ENCODE peak calls at places on chromosomes 2 and 18, in seven cellular contexts. V, I, M, O, R, J and B are unnamed samples.
A peak's percentile ranks its signal among the peaks of the same experiment; 100 is the strongest.

GRCh38 chr2:119255760-119256573 is 32.3 kb downstream of the STEAP3 start:
- DNase-seq in V (peak; percentile 69), I (no peak), M (no peak), O (no peak), R (no peak), J (peak; percentile 75), B (no peak)

GRCh38 chr18:60044290-60045006 is 144.7 kb downstream of the PMAIP1 start:
- DNase-seq in V (peak; percentile 29), I (no peak), M (no peak), O (no peak), R (no peak), J (peak; percentile 51), B (no peak)

GRCh38 chr18:74255022-74255658 is 36.6 kb downstream of the CYB5A start:
- DNase-seq in V (no peak), I (no peak), M (no peak), O (no peak), R (peak; percentile 81), J (no peak), B (no peak)

GRCh38 chr2:170029551-170029950 is 148.4 kb upstream of the MYO3B start:
- DNase-seq in V (no peak), I (no peak), M (no peak), O (no peak), R (no peak), J (no peak), B (no peak)

GRCh38 chr18:72541871-72542690 is 2.1 kb downstream of the CBLN2 start:
- DNase-seq in V (no peak), I (no peak), M (no peak), O (no peak), R (no peak), J (peak; percentile 53), B (no peak)

GRCh38 chr2:43276962-43277383 is 50.6 kb upstream of the ZFP36L2 start:
- DNase-seq in V (no peak), I (no peak), M (no peak), O (no peak), R (peak; percentile 70), J (no peak), B (no peak)

GRCh38 chr2:36416370-36417165 is 61.0 kb downstream of the CRIM1 start:
- DNase-seq in V (no peak), I (no peak), M (no peak), O (no peak), R (no peak), J (no peak), B (no peak)

GRCh38 chr18:71431689-71432088 is 1112.5 kb downstream of the CBLN2 start:
- DNase-seq in V (no peak), I (no peak), M (no peak), O (no peak), R (no peak), J (no peak), B (no peak)

GRCh38 chr2:147998203-147998602 is 22.3 kb downstream of the ORC4 start:
- DNase-seq in V (no peak), I (no peak), M (no peak), O (no peak), R (no peak), J (no peak), B (no peak)

GRCh38 chr2:158043181-158043948 is 58.3 kb upstream of the UPP2 start:
- DNase-seq in V (no peak), I (no peak), M (no peak), O (no peak), R (no peak), J (peak; percentile 70), B (no peak)

GRCh38 chr2:222912117-222912516 is 51.3 kb downstream of the ACSL3 start:
- DNase-seq in V (no peak), I (no peak), M (no peak), O (no peak), R (no peak), J (peak; percentile 41), B (no peak)

GRCh38 chr2:206875701-206876100 is 63.6 kb upstream of the CPO start:
- DNase-seq in V (no peak), I (no peak), M (no peak), O (no peak), R (no peak), J (no peak), B (no peak)

GRCh38 chr18:55981712-55982475 is 393.9 kb upstream of the TCF4 start:
- DNase-seq in V (no peak), I (no peak), M (no peak), O (no peak), R (no peak), J (no peak), B (no peak)

GRCh38 chr2:66575625-66576371 is 140.9 kb downstream of the MEIS1 start:
- DNase-seq in V (no peak), I (no peak), M (peak; percentile 67), O (no peak), R (peak; percentile 89), J (peak; percentile 83), B (no peak)

GRCh38 chr2:199946836-199947235 is 8.5 kb downstream of the TYW5 start:
- DNase-seq in V (no peak), I (no peak), M (no peak), O (no peak), R (no peak), J (no peak), B (no peak)

DNA sequence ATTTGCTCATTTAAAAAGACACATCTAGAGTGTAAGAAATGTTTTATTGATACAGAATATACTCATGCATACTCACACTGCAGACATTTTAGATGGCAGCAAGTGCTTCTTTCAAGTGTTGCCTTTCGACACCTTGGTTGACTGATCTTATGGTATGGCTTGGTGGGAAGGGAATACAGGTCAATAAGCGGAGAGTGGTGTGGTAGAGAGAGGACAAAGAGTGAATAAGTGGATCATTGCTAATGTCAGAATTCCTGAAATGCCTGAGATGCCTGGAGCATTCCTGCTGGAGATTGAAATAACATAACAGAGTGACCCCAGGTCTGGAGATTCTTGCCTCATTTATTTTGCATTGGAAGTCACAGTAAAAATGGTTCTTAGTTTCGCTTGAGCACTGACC is 76.7 kb downstream of the RND3 start:
- DNase-seq in V (peak; percentile 35), I (no peak), M (no peak), O (no peak), R (no peak), J (no peak), B (no peak)
- H3K27ac ChIP-seq in V (no peak overlapping the region), I (no peak overlapping the region), M (no peak overlapping the region), O (no peak overlapping the region), R (no peak overlapping the region), J (no peak overlapping the region), B (no peak overlapping the region)

DNA sequence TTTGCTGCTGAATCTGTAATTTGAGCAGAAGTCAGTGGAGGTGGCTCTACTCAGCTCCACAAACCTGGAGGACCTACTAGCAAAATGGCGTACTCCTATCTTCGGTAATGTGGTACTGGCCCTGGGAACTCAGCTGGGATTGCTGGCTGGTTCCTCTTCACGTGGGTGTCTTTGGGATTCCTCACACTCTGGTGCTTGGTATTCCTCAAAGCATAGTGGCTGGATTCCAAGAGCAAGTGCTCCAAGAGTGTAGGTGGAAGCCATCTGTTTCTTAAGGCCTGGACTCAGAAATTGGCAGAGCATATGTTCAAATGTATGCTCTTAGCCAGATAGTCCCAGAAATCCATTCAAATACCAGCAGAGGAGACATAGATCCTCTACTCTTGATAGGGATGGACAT is 281.9 kb upstream of the CDH7 start:
- DNase-seq in V (no peak), I (no peak), M (no peak), O (no peak), R (no peak), J (no peak), B (no peak)
- H3K27ac ChIP-seq in V (no peak overlapping the region), I (no peak overlapping the region), M (no peak overlapping the region), O (no peak overlapping the region), R (no peak overlapping the region), J (no peak overlapping the region), B (no peak overlapping the region)

GRCh38 chr18:44807766-44808165 is 127.1 kb downstream of the SETBP1 start:
- DNase-seq in V (peak; percentile 7), I (no peak), M (no peak), O (no peak), R (no peak), J (no peak), B (no peak)

GRCh38 chr18:44803019-44803650 is 122.4 kb downstream of the SETBP1 start:
- DNase-seq in V (no peak), I (no peak), M (no peak), O (no peak), R (peak; percentile 97), J (no peak), B (no peak)

GRCh38 chr18:44805643-44806042 is 125.0 kb downstream of the SETBP1 start:
- DNase-seq in V (no peak), I (no peak), M (no peak), O (no peak), R (no peak), J (no peak), B (no peak)

GRCh38 chr18:44804033-44804432 is 123.3 kb downstream of the SETBP1 start:
- DNase-seq in V (no peak), I (no peak), M (no peak), O (no peak), R (no peak), J (no peak), B (no peak)

DNA sequence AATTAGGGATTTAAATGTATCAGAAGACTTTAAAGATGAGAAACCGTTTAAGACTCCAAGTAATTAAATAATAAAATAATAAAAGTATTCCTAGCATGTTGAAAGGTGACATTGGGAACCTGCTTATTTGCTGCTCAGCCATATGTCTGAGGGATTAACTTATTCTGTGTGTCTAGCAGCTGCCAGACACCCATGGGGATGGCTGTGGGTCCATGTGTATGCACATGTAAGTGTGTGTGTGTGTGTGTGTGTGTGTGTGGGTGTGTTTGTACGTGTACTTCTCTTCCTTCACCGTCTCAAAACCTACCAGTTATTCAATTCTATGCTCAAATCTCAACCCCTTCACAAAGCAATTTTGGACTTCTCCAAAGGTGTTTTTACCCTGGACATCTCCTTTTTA is 124.5 kb downstream of the SETBP1 start:
- DNase-seq in V (no peak), I (no peak), M (no peak), O (no peak), R (no peak), J (no peak), B (no peak)
- H3K27ac ChIP-seq in V (no peak overlapping the region), I (no peak overlapping the region), M (no peak overlapping the region), O (no peak overlapping the region), R (peak overlapping the region; percentile 90), J (no peak overlapping the region), B (no peak overlapping the region)

GRCh38 chr2:142877265-142877756 is at the start of gene KYNU:
- DNase-seq in V (peak; percentile 92), I (no peak), M (no peak), O (no peak), R (no peak), J (peak; percentile 39), B (no peak)

GRCh38 chr2:142881619-142882018 is 4.2 kb downstream of the KYNU start:
- DNase-seq in V (no peak), I (no peak), M (no peak), O (no peak), R (no peak), J (no peak), B (no peak)

GRCh38 chr2:142878061-142878741 is 737 bp downstream of the KYNU start:
- DNase-seq in V (no peak), I (no peak), M (no peak), O (no peak), R (no peak), J (no peak), B (no peak)

GRCh38 chr2:142879191-142879590 is 1.7 kb downstream of the KYNU start:
- DNase-seq in V (no peak), I (no peak), M (no peak), O (no peak), R (no peak), J (no peak), B (no peak)

DNA sequence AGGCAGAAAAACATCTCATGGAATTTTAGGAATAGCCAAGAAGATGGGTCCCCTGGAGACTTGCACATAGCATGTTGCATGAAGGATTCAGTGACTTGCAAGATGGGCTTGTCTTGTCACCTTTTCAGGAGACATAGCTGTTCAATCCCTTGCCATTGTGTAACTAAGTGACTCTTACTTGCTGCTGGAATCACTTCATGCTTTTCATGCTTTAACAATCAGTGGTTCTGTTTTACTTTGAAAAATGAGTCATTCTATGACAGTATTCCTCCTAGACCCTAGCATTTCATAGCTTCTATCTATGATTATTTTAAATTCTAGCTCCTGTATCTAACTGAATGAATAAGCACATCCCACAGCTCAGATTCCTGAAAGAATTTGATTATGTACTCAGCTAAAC is 2.8 kb downstream of the KYNU start:
- DNase-seq in V (peak; percentile 75), I (no peak), M (no peak), O (no peak), R (no peak), J (no peak), B (no peak)
- H3K27ac ChIP-seq in V (peak overlapping the region; percentile 95), I (no peak overlapping the region), M (no peak overlapping the region), O (no peak overlapping the region), R (no peak overlapping the region), J (no peak overlapping the region), B (peak overlapping the region; percentile 32)